ENCODE peak calls at places on chromosome 13, in nine cellular contexts. One of them, this sample, is unnamed.

GRCh38 chr13:42747399-42747873 is 33.9 kb upstream of the FAM216B start:
- DNase-seq in left ventricle myocardium inferior: no peak
- DNase-seq in adrenal gland: no peak
- DNase-seq in bronchial epithelial cell: peak; percentile 98
- DNase-seq in ascending aorta: no peak
- DNase-seq in IMR-90: peak; percentile 99
- DNase-seq in body of pancreas: no peak
- DNase-seq in psoas muscle: no peak
- DNase-seq in dorsolateral prefrontal cortex: no peak
- DNase-seq in this sample: no peak

GRCh38 chr13:90872491-90873025 is 474.9 kb upstream of the MIR17HG start:
- DNase-seq in adrenal gland: no peak
- DNase-seq in psoas muscle: no peak
- DNase-seq in body of pancreas: no peak
- DNase-seq in bronchial epithelial cell: no peak
- DNase-seq in IMR-90: no peak
- DNase-seq in dorsolateral prefrontal cortex: no peak
- DNase-seq in left ventricle myocardium inferior: no peak
- DNase-seq in ascending aorta: no peak
- DNase-seq in this sample: no peak

GRCh38 chr13:80716610-80717081 is 375.7 kb upstream of the SPRY2 start:
- DNase-seq in ascending aorta: no peak
- DNase-seq in dorsolateral prefrontal cortex: no peak
- DNase-seq in left ventricle myocardium inferior: no peak
- DNase-seq in adrenal gland: peak; percentile 20
- DNase-seq in bronchial epithelial cell: peak; percentile 7
- DNase-seq in body of pancreas: no peak
- DNase-seq in IMR-90: no peak
- DNase-seq in psoas muscle: no peak
- DNase-seq in this sample: no peak

GRCh38 chr13:113857531-113858195 is 6.2 kb downstream of the GAS6 start:
- DNase-seq in psoas muscle: no peak
- DNase-seq in body of pancreas: peak; percentile 3
- DNase-seq in bronchial epithelial cell: no peak
- DNase-seq in IMR-90: no peak
- DNase-seq in ascending aorta: no peak
- DNase-seq in adrenal gland: peak; percentile 6
- DNase-seq in dorsolateral prefrontal cortex: no peak
- DNase-seq in left ventricle myocardium inferior: no peak
- DNase-seq in this sample: no peak

GRCh38 chr13:32969516-32969941 is 46.7 kb upstream of the KL start:
- DNase-seq in dorsolateral prefrontal cortex: no peak
- DNase-seq in psoas muscle: no peak
- DNase-seq in adrenal gland: peak; percentile 61
- DNase-seq in IMR-90: peak; percentile 55
- DNase-seq in bronchial epithelial cell: no peak
- DNase-seq in left ventricle myocardium inferior: no peak
- DNase-seq in body of pancreas: no peak
- DNase-seq in ascending aorta: no peak
- DNase-seq in this sample: no peak

GRCh38 chr13:77353980-77354379 is 27.1 kb upstream of the MYCBP2 start:
- DNase-seq in body of pancreas: no peak
- DNase-seq in left ventricle myocardium inferior: no peak
- DNase-seq in adrenal gland: no peak
- DNase-seq in bronchial epithelial cell: no peak
- DNase-seq in dorsolateral prefrontal cortex: no peak
- DNase-seq in psoas muscle: no peak
- DNase-seq in IMR-90: no peak
- DNase-seq in ascending aorta: no peak
- DNase-seq in this sample: no peak

GRCh38 chr13:25372275-25373081 is 704 bp downstream of the ATP8A2 start:
- DNase-seq in IMR-90: no peak
- DNase-seq in body of pancreas: no peak
- DNase-seq in bronchial epithelial cell: no peak
- DNase-seq in dorsolateral prefrontal cortex: no peak
- DNase-seq in adrenal gland: no peak
- DNase-seq in left ventricle myocardium inferior: no peak
- DNase-seq in ascending aorta: no peak
- DNase-seq in psoas muscle: no peak
- DNase-seq in this sample: no peak

GRCh38 chr13:43933378-43933777 is 53.7 kb downstream of the LACC1 start:
- DNase-seq in body of pancreas: no peak
- DNase-seq in psoas muscle: no peak
- DNase-seq in IMR-90: no peak
- DNase-seq in dorsolateral prefrontal cortex: no peak
- DNase-seq in ascending aorta: no peak
- DNase-seq in left ventricle myocardium inferior: no peak
- DNase-seq in bronchial epithelial cell: no peak
- DNase-seq in adrenal gland: no peak
- DNase-seq in this sample: no peak

GRCh38 chr13:21583496-21583895 is 20.5 kb downstream of the MICU2 start:
- DNase-seq in left ventricle myocardium inferior: no peak
- DNase-seq in adrenal gland: no peak
- DNase-seq in psoas muscle: no peak
- DNase-seq in ascending aorta: no peak
- DNase-seq in IMR-90: peak; percentile 66
- DNase-seq in bronchial epithelial cell: no peak
- DNase-seq in dorsolateral prefrontal cortex: no peak
- DNase-seq in body of pancreas: no peak
- DNase-seq in this sample: no peak

DNA sequence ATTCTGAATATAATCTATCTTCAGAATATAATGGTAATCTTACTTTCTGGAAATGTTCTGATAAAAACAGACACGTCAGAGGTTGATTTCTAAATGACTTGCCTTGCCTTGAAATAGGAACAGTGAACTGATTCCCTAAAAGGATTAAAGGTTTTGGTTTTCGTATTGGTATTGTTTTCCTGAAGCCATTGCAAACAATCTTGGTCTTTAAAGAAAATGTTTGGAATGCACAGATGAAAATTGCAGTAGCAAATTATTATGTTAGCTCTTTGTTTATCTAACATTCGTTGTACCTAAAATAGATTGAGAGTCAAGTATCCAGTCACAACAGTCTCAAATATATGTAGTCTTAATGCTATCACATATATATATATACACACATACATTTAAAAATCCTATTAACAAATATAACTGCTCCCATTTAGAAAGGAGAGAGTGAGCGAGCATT is 1.7 kb downstream of the ITM2B start:
- DNase-seq in left ventricle myocardium inferior: no peak
- DNase-seq in dorsolateral prefrontal cortex: no peak
- DNase-seq in body of pancreas: no peak
- DNase-seq in ascending aorta: no peak
- DNase-seq in bronchial epithelial cell: peak; percentile 40
- DNase-seq in psoas muscle: no peak
- DNase-seq in adrenal gland: no peak
- DNase-seq in IMR-90: no peak
- DNase-seq in this sample: no peak
- H3K4me3 ChIP-seq in left ventricle myocardium inferior: peak overlapping the region; percentile 100
- H3K4me3 ChIP-seq in dorsolateral prefrontal cortex: peak overlapping the region; percentile 94
- H3K4me3 ChIP-seq in body of pancreas: peak overlapping the region; percentile 91
- H3K4me3 ChIP-seq in ascending aorta: peak overlapping the region; percentile 100
- H3K4me3 ChIP-seq in bronchial epithelial cell: peak overlapping the region; percentile 79
- H3K4me3 ChIP-seq in psoas muscle: peak overlapping the region; percentile 97
- H3K4me3 ChIP-seq in adrenal gland: no peak overlapping the region
- H3K4me3 ChIP-seq in IMR-90: peak overlapping the region; percentile 83
- H3K4me3 ChIP-seq in this sample: peak overlapping the region; percentile 98

GRCh38 chr13:61685683-61686013 is 270.0 kb upstream of the PCDH20 start:
- DNase-seq in ascending aorta: no peak
- DNase-seq in body of pancreas: no peak
- DNase-seq in adrenal gland: no peak
- DNase-seq in IMR-90: no peak
- DNase-seq in left ventricle myocardium inferior: no peak
- DNase-seq in bronchial epithelial cell: peak; percentile 40
- DNase-seq in dorsolateral prefrontal cortex: no peak
- DNase-seq in psoas muscle: no peak
- DNase-seq in this sample: no peak
- TF ChIP-seq CTCF in ascending aorta: no peak
- TF ChIP-seq CTCF in body of pancreas: no peak
- TF ChIP-seq CTCF in adrenal gland: no peak
- TF ChIP-seq CTCF in IMR-90: no peak
- TF ChIP-seq CTCF in left ventricle myocardium inferior: no peak
- TF ChIP-seq CTCF in bronchial epithelial cell: peak; percentile 54
- TF ChIP-seq CTCF in dorsolateral prefrontal cortex: peak; percentile 18
- TF ChIP-seq CTCF in psoas muscle: no peak
- TF ChIP-seq CTCF in this sample: no peak

DNA sequence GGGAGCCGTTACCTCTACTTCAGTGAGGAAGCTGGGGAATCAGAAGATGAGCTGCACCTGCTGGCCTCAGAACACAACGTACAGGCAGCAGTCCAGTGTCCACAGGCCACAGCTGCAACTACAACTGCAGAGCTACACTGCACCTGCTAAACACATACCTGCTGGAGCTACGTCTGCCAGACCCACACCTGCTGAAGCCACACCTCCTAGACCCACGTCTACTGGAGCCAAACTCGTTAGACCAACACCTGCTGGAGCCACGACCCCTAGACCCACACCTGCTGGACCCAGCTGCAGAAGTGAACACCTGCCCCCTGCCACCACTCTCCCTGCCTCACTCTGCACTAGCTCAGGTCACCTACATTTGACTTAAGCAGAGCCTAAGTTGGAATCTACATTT is 169.9 kb downstream of the USP12 start:
- DNase-seq in psoas muscle: no peak
- DNase-seq in body of pancreas: no peak
- DNase-seq in ascending aorta: no peak
- DNase-seq in adrenal gland: no peak
- DNase-seq in left ventricle myocardium inferior: no peak
- DNase-seq in dorsolateral prefrontal cortex: no peak
- DNase-seq in bronchial epithelial cell: no peak
- DNase-seq in IMR-90: no peak
- DNase-seq in this sample: no peak
- H3K27me3 ChIP-seq in psoas muscle: peaks cover 17% of the 10 kb centered on the region
- H3K27me3 ChIP-seq in body of pancreas: no peaks in the 10 kb centered on the region
- H3K27me3 ChIP-seq in ascending aorta: no peaks in the 10 kb centered on the region
- H3K27me3 ChIP-seq in adrenal gland: peaks cover 21% of the 10 kb centered on the region
- H3K27me3 ChIP-seq in left ventricle myocardium inferior: peaks cover 14% of the 10 kb centered on the region
- H3K27me3 ChIP-seq in dorsolateral prefrontal cortex: no peaks in the 10 kb centered on the region
- H3K27me3 ChIP-seq in bronchial epithelial cell: peaks cover 11% of the 10 kb centered on the region
- H3K27me3 ChIP-seq in IMR-90: peaks cover 29% of the 10 kb centered on the region
- H3K27me3 ChIP-seq in this sample: peaks cover 3% of the 10 kb centered on the region

GRCh38 chr13:99433543-99434075 is 67.7 kb upstream of the TM9SF2 start:
- DNase-seq in dorsolateral prefrontal cortex: no peak
- DNase-seq in left ventricle myocardium inferior: no peak
- DNase-seq in IMR-90: no peak
- DNase-seq in bronchial epithelial cell: no peak
- DNase-seq in body of pancreas: no peak
- DNase-seq in ascending aorta: no peak
- DNase-seq in adrenal gland: no peak
- DNase-seq in psoas muscle: no peak
- DNase-seq in this sample: no peak

GRCh38 chr13:99435116-99435515 is 66.2 kb upstream of the TM9SF2 start:
- DNase-seq in left ventricle myocardium inferior: no peak
- DNase-seq in IMR-90: no peak
- DNase-seq in adrenal gland: no peak
- DNase-seq in body of pancreas: no peak
- DNase-seq in psoas muscle: no peak
- DNase-seq in dorsolateral prefrontal cortex: no peak
- DNase-seq in ascending aorta: no peak
- DNase-seq in bronchial epithelial cell: no peak
- DNase-seq in this sample: no peak

GRCh38 chr13:99434258-99434788 is 66.9 kb upstream of the TM9SF2 start:
- DNase-seq in left ventricle myocardium inferior: no peak
- DNase-seq in psoas muscle: no peak
- DNase-seq in dorsolateral prefrontal cortex: no peak
- DNase-seq in IMR-90: no peak
- DNase-seq in ascending aorta: no peak
- DNase-seq in adrenal gland: no peak
- DNase-seq in body of pancreas: no peak
- DNase-seq in bronchial epithelial cell: no peak
- DNase-seq in this sample: peak; percentile 71

GRCh38 chr13:99431927-99432636 is 69.2 kb upstream of the TM9SF2 start:
- DNase-seq in IMR-90: no peak
- DNase-seq in ascending aorta: no peak
- DNase-seq in adrenal gland: no peak
- DNase-seq in dorsolateral prefrontal cortex: no peak
- DNase-seq in body of pancreas: no peak
- DNase-seq in left ventricle myocardium inferior: no peak
- DNase-seq in bronchial epithelial cell: no peak
- DNase-seq in psoas muscle: no peak
- DNase-seq in this sample: no peak

GRCh38 chr13:99432637-99433542 is 68.4 kb upstream of the TM9SF2 start:
- DNase-seq in ascending aorta: peak; percentile 69
- DNase-seq in adrenal gland: peak; percentile 82
- DNase-seq in dorsolateral prefrontal cortex: peak; percentile 67
- DNase-seq in body of pancreas: peak; percentile 22
- DNase-seq in left ventricle myocardium inferior: peak; percentile 65
- DNase-seq in psoas muscle: peak; percentile 73
- DNase-seq in bronchial epithelial cell: peak; percentile 50
- DNase-seq in IMR-90: peak; percentile 73
- DNase-seq in this sample: peak; percentile 75
- H3K4me3 ChIP-seq in ascending aorta: peak overlapping the region; percentile 2
- H3K4me3 ChIP-seq in adrenal gland: no peak overlapping the region
- H3K4me3 ChIP-seq in dorsolateral prefrontal cortex: peak overlapping the region; percentile 13
- H3K4me3 ChIP-seq in body of pancreas: no peak overlapping the region
- H3K4me3 ChIP-seq in left ventricle myocardium inferior: peak overlapping the region; percentile 51
- H3K4me3 ChIP-seq in psoas muscle: peak overlapping the region; percentile 37
- H3K4me3 ChIP-seq in bronchial epithelial cell: no peak overlapping the region
- H3K4me3 ChIP-seq in IMR-90: no peak overlapping the region
- H3K4me3 ChIP-seq in this sample: peak overlapping the region; percentile 0

GRCh38 chr13:50521750-50522149 is 321.7 kb downstream of the DLEU7 start:
- DNase-seq in left ventricle myocardium inferior: no peak
- DNase-seq in ascending aorta: no peak
- DNase-seq in dorsolateral prefrontal cortex: no peak
- DNase-seq in bronchial epithelial cell: peak; percentile 28
- DNase-seq in psoas muscle: no peak
- DNase-seq in body of pancreas: no peak
- DNase-seq in adrenal gland: no peak
- DNase-seq in IMR-90: peak; percentile 30
- DNase-seq in this sample: no peak

GRCh38 chr13:50527612-50528509 is 315.6 kb downstream of the DLEU7 start:
- DNase-seq in bronchial epithelial cell: peak; percentile 38
- DNase-seq in ascending aorta: no peak
- DNase-seq in IMR-90: no peak
- DNase-seq in body of pancreas: no peak
- DNase-seq in dorsolateral prefrontal cortex: no peak
- DNase-seq in left ventricle myocardium inferior: no peak
- DNase-seq in adrenal gland: no peak
- DNase-seq in psoas muscle: no peak
- DNase-seq in this sample: no peak

GRCh38 chr13:50523307-50523706 is 320.2 kb downstream of the DLEU7 start:
- DNase-seq in body of pancreas: no peak
- DNase-seq in left ventricle myocardium inferior: no peak
- DNase-seq in psoas muscle: no peak
- DNase-seq in ascending aorta: no peak
- DNase-seq in bronchial epithelial cell: no peak
- DNase-seq in dorsolateral prefrontal cortex: no peak
- DNase-seq in IMR-90: no peak
- DNase-seq in adrenal gland: no peak
- DNase-seq in this sample: no peak

GRCh38 chr13:50526771-50527567 is 316.5 kb downstream of the DLEU7 start:
- DNase-seq in left ventricle myocardium inferior: no peak
- DNase-seq in dorsolateral prefrontal cortex: peak; percentile 41
- DNase-seq in ascending aorta: no peak
- DNase-seq in bronchial epithelial cell: no peak
- DNase-seq in IMR-90: no peak
- DNase-seq in adrenal gland: no peak
- DNase-seq in body of pancreas: no peak
- DNase-seq in psoas muscle: no peak
- DNase-seq in this sample: no peak

GRCh38 chr13:50524540-50524939 is 319.0 kb downstream of the DLEU7 start:
- DNase-seq in body of pancreas: no peak
- DNase-seq in left ventricle myocardium inferior: no peak
- DNase-seq in adrenal gland: no peak
- DNase-seq in IMR-90: no peak
- DNase-seq in ascending aorta: no peak
- DNase-seq in dorsolateral prefrontal cortex: no peak
- DNase-seq in psoas muscle: no peak
- DNase-seq in bronchial epithelial cell: no peak
- DNase-seq in this sample: no peak
- TF ChIP-seq CTCF in body of pancreas: no peak
- TF ChIP-seq CTCF in left ventricle myocardium inferior: no peak
- TF ChIP-seq CTCF in adrenal gland: no peak
- TF ChIP-seq CTCF in IMR-90: no peak
- TF ChIP-seq CTCF in ascending aorta: no peak
- TF ChIP-seq CTCF in dorsolateral prefrontal cortex: no peak
- TF ChIP-seq CTCF in psoas muscle: no peak
- TF ChIP-seq CTCF in bronchial epithelial cell: no peak
- TF ChIP-seq CTCF in this sample: no peak

This sample was measured in CD8-positive, alpha-beta T cell.